ENCODE peak calls at places on chromosomes 4 and X, in five cellular contexts. X is M059J; E is activated CD4-positive, alpha-beta T cell treated with anti-CD3 and anti-CD28 coated beads for 4 hours; B is T-helper 2 cell; M is fibroblast of pulmonary artery. Q is an unnamed sample.

GRCh38 chrX:149570668-149571067 is 16.6 kb downstream of the MAGEA9B start:
- DNase-seq in X (peak), E (no peak), B (no peak), M (peak), Q (no peak)

GRCh38 chrX:75655627-75656026 is 129.4 kb downstream of the MAGEE2 start:
- DNase-seq in X (no peak), E (no peak), B (no peak), M (no peak), Q (no peak)

GRCh38 chr4:18051281-18051680 is 29.7 kb upstream of the LCORL start:
- DNase-seq in X (peak), E (no peak), B (no peak), M (no peak), Q (no peak)

GRCh38 chr4:84985952-84986351 is 19.5 kb upstream of the WDFY3 start:
- DNase-seq in X (peak), E (no peak), B (no peak), M (peak), Q (no peak)

GRCh38 chrX:44896566-44897186 is 23.7 kb downstream of the KDM6A start:
- DNase-seq in X (no peak), E (no peak), B (no peak), M (no peak), Q (no peak)

GRCh38 chr4:4461850-4462249 is 74.9 kb downstream of the NSG1 start:
- DNase-seq in X (no peak), E (peak), B (peak), M (no peak), Q (no peak)

GRCh38 chr4:35760706-35761278 is 483.5 kb downstream of the ARAP2 start:
- DNase-seq in X (peak), E (no peak), B (no peak), M (no peak), Q (no peak)

GRCh38 chrX:46573331-46573895 is at the start of gene CHST7:
- DNase-seq in X (peak), E (peak), B (peak), M (peak), Q (peak)

GRCh38 chrX:38175140-38175539 is 45.5 kb downstream of the SRPX start:
- DNase-seq in X (peak), E (no peak), B (no peak), M (no peak), Q (no peak)